ENCODE peak calls at places on chromosomes 16 and 17, in four cellular contexts. B is fibroblast of gingiva, G is AG20443, T is iPS DF 19.7. K is an unnamed sample.

GRCh38 chr16:81148277-81148676 is 52.1 kb upstream of the GCSH start:
- DNase-seq in B (no peak), G (no peak), T (no peak), K (no peak)

GRCh38 chr17:38586788-38587187 is 19.0 kb downstream of the SRCIN1 start:
- DNase-seq in B (no peak), G (no peak), T (no peak), K (no peak)

GRCh38 chr16:87457724-87458423 is 35.0 kb downstream of the ZCCHC14 start:
- DNase-seq in B (peak), G (peak), T (no peak), K (peak)

GRCh38 chr17:55588858-55589257 is 77.6 kb upstream of the SMIM36 start:
- DNase-seq in B (peak), G (peak), T (no peak), K (no peak)

GRCh38 chr16:85928411-85928820 is 29.5 kb downstream of the IRF8 start:
- DNase-seq in B (peak), G (peak), T (no peak), K (no peak)

GRCh38 chr17:41437769-41438168 is 3.0 kb downstream of the KRT38 start:
- DNase-seq in B (no peak), G (no peak), T (no peak), K (no peak)

GRCh38 chr17:79612468-79613194 is 1.8 kb upstream of the RBFOX3 start:
- DNase-seq in B (no peak), G (peak), T (peak), K (no peak)

GRCh38 chr17:72644481-72644880 is 448.0 kb downstream of the SLC39A11 start:
- DNase-seq in B (no peak), G (no peak), T (no peak), K (no peak)

GRCh38 chr17:64008830-64009229 is 10.7 kb downstream of the PRR29 start:
- DNase-seq in B (no peak), G (peak), T (no peak), K (no peak)

GRCh38 chr17:36008998-36009665 is 7.8 kb upstream of the CCL15 start:
- DNase-seq in B (no peak), G (no peak), T (no peak), K (no peak)

GRCh38 chr17:58335779-58336455 is 7.3 kb upstream of the TSPOAP1 start:
- DNase-seq in B (no peak), G (no peak), T (no peak), K (peak)

GRCh38 chr16:29717113-29717512 is 28.7 kb downstream of the C16orf54 start:
- DNase-seq in B (no peak), G (no peak), T (no peak), K (no peak)

GRCh38 chr17:44307387-44308186 is 814 bp upstream of the RUNDC3A start:
- DNase-seq in B (peak), G (peak), T (no peak), K (no peak)

GRCh38 chr16:72025404-72026114 is 17.0 kb downstream of the DHODH start:
- DNase-seq in B (no peak), G (no peak), T (no peak), K (no peak)

GRCh38 chr17:47663997-47664941 is 14.6 kb downstream of the KPNB1 start:
- DNase-seq in B (peak), G (peak), T (peak), K (peak)

GRCh38 chr16:26442333-26442732 is 624.4 kb upstream of the C16orf82 start:
- DNase-seq in B (no peak), G (no peak), T (no peak), K (no peak)

GRCh38 chr16:67528870-67529638 is 425 bp downstream of the RIPOR1 start:
- DNase-seq in B (peak), G (peak), T (no peak), K (no peak)

GRCh38 chr17:46895171-46895570 is 27.8 kb upstream of the GOSR2 start:
- DNase-seq in B (no peak), G (no peak), T (no peak), K (no peak)

GRCh38 chr16:85134076-85134793 is 22.0 kb upstream of the CIBAR2 start:
- DNase-seq in B (no peak), G (no peak), T (no peak), K (no peak)

GRCh38 chr17:7712111-7712771 is 5.3 kb upstream of the DNAH2 start:
- DNase-seq in B (no peak), G (no peak), T (no peak), K (no peak)

GRCh38 chr16:15752717-15753488 is 102.9 kb downstream of the NDE1 start:
- DNase-seq in B (no peak), G (no peak), T (no peak), K (no peak)

GRCh38 chr16:50473375-50473945 is 74.7 kb upstream of the NKD1 start:
- DNase-seq in B (no peak), G (no peak), T (no peak), K (peak)

GRCh38 chr16:48353565-48354163 is 31.5 kb downstream of the SIAH1 start:
- DNase-seq in B (peak), G (peak), T (peak), K (peak)

GRCh38 chr17:70365098-70365583 is 195.8 kb downstream of the KCNJ2 start:
- DNase-seq in B (no peak), G (peak), T (no peak), K (peak)

GRCh38 chr17:45973099-45973838 is 25.8 kb upstream of the STH start:
- DNase-seq in B (no peak), G (no peak), T (no peak), K (no peak)

GRCh38 chr16:67951485-67951884 is 7.6 kb upstream of the LCAT start:
- DNase-seq in B (no peak), G (no peak), T (no peak), K (no peak)

GRCh38 chr17:57944796-57945362 is 10.3 kb downstream of the CUEDC1 start:
- DNase-seq in B (no peak), G (no peak), T (no peak), K (no peak)

K was measured in GM12878.